ENCODE peak calls at places on chromosomes 1 and 21, in eight cellular contexts. M is activated naive CD4-positive, alpha-beta T cell treated with anti-CD3 and anti-CD28 coated beads, Interleukin-2, amount 10 ng/mL, durations not matched to agents 7 days and 5 days; D is NCI-H1436; V is activated CD4-positive, alpha-beta memory T cell treated with anti-CD3 and anti-CD28 coated beads, Interleukin-2, amount 10 ng/mL, durations not matched to agents 7 days and 5 days; H is stimulated activated CD4-positive, alpha-beta T cell treated with anti-CD3 and anti-CD28 coated beads, Interleukin-4, amount 100 ng/mL, for 48 hours; I is activated CD8-positive, alpha-beta memory T cell treated with anti-CD3 and anti-CD28 coated beads, Interleukin-2, amount 10 ng/mL, durations not matched to agents 7 days and 5 days; Q is endothelial cell; L is colonic mucosa. R is an unnamed sample.

GRCh38 chr1:39282537-39283216 is 78.2 kb downstream of the MACF1 start:
- DNase-seq in M (no peak), D (no peak), V (no peak), H (no peak), I (no peak), Q (no peak), L (no peak), R (no peak)

GRCh38 chr1:90711696-90712095 is 5.4 kb downstream of the BARHL2 start:
- DNase-seq in M (no peak), D (no peak), V (no peak), H (no peak), I (no peak), Q (no peak), L (no peak), R (no peak)

GRCh38 chr1:109759513-109760334 is 4.0 kb downstream of the EPS8L3 start:
- DNase-seq in M (no peak), D (no peak), V (no peak), H (no peak), I (no peak), Q (no peak), L (peak), R (no peak)

GRCh38 chr1:157648317-157648716 is 50.4 kb upstream of the FCRL4 start:
- DNase-seq in M (no peak), D (no peak), V (no peak), H (no peak), I (no peak), Q (no peak), L (no peak), R (no peak)

GRCh38 chr1:237007147-237007881 is 3.1 kb upstream of the MT1HL1 start:
- DNase-seq in M (no peak), D (no peak), V (no peak), H (no peak), I (no peak), Q (no peak), L (no peak), R (no peak)

GRCh38 chr1:51990478-51990965 is at the start of gene RAB3B:
- DNase-seq in M (peak), D (peak), V (peak), H (peak), I (peak), Q (peak), L (peak), R (no peak)

GRCh38 chr21:45747802-45748445 is 104.4 kb downstream of the PCBP3 start:
- DNase-seq in M (no peak), D (peak), V (no peak), H (no peak), I (no peak), Q (no peak), L (no peak), R (no peak)

GRCh38 chr1:66296901-66297300 is 237.1 kb upstream of the SGIP1 start:
- DNase-seq in M (no peak), D (no peak), V (no peak), H (no peak), I (no peak), Q (no peak), L (no peak), R (no peak)

GRCh38 chr1:7476861-7477534 is 294.1 kb upstream of the VAMP3 start:
- DNase-seq in M (no peak), D (no peak), V (no peak), H (no peak), I (no peak), Q (no peak), L (no peak), R (no peak)

GRCh38 chr1:64043976-64044375 is 159.4 kb upstream of the UBE2U start:
- DNase-seq in M (no peak), D (no peak), V (no peak), H (no peak), I (no peak), Q (no peak), L (no peak), R (no peak)

GRCh38 chr1:204924013-204924759 is 53.5 kb downstream of the NFASC start:
- DNase-seq in M (no peak), D (no peak), V (no peak), H (no peak), I (no peak), Q (no peak), L (no peak), R (no peak)

GRCh38 chr1:117301906-117302305 is 65.3 kb upstream of the MAN1A2 start:
- DNase-seq in M (no peak), D (no peak), V (no peak), H (no peak), I (no peak), Q (no peak), L (no peak), R (no peak)

GRCh38 chr1:149917590-149918144 is at the start of gene SV2A:
- DNase-seq in M (peak), D (peak), V (peak), H (peak), I (peak), Q (peak), L (no peak), R (no peak)

GRCh38 chr1:14522331-14523241 is 75.9 kb upstream of the KAZN start:
- DNase-seq in M (no peak), D (peak), V (no peak), H (no peak), I (no peak), Q (no peak), L (no peak), R (no peak)

GRCh38 chr21:32093758-32094463 is 184.9 kb downstream of the MIS18A start:
- DNase-seq in M (no peak), D (no peak), V (no peak), H (no peak), I (peak), Q (no peak), L (no peak), R (no peak)

GRCh38 chr1:31064115-31064514 is 1.4 kb downstream of the PUM1 start:
- DNase-seq in M (no peak), D (no peak), V (no peak), H (no peak), I (no peak), Q (no peak), L (no peak), R (no peak)

GRCh38 chr1:33930346-33931114 is 66.7 kb downstream of the HMGB4 start:
- DNase-seq in M (no peak), D (no peak), V (no peak), H (no peak), I (no peak), Q (no peak), L (no peak), R (no peak)

GRCh38 chr1:100810360-100810759 is 84.3 kb downstream of the EXTL2 start:
- DNase-seq in M (no peak), D (no peak), V (no peak), H (no peak), I (no peak), Q (no peak), L (no peak), R (no peak)

GRCh38 chr1:151815716-151816327 is 10.6 kb upstream of the LINGO4 start:
- DNase-seq in M (peak), D (no peak), V (peak), H (no peak), I (peak), Q (no peak), L (no peak), R (no peak)

GRCh38 chr1:158117854-158118691 is 62.6 kb upstream of the CD1D start:
- DNase-seq in M (peak), D (no peak), V (no peak), H (no peak), I (peak), Q (peak), L (peak), R (no peak)

GRCh38 chr1:21914880-21915640 is 22.1 kb downstream of the HSPG2 start:
- DNase-seq in M (no peak), D (no peak), V (no peak), H (no peak), I (no peak), Q (no peak), L (no peak), R (no peak)

GRCh38 chr21:26115899-26116298 is 54.7 kb downstream of the APP start:
- DNase-seq in M (no peak), D (no peak), V (no peak), H (no peak), I (no peak), Q (no peak), L (no peak), R (no peak)

GRCh38 chr1:85133565-85134159 is 67.2 kb downstream of the SYDE2 start:
- DNase-seq in M (no peak), D (no peak), V (no peak), H (no peak), I (no peak), Q (no peak), L (no peak), R (no peak)

GRCh38 chr1:26279598-26280332 is at the start of gene SH3BGRL3:
- DNase-seq in M (peak), D (peak), V (peak), H (peak), I (peak), Q (peak), L (peak), R (no peak)

GRCh38 chr1:29122662-29122986 is 1.1 kb downstream of the TMEM200B start:
- DNase-seq in M (no peak), D (no peak), V (no peak), H (no peak), I (no peak), Q (peak), L (peak), R (no peak)

GRCh38 chr1:21931171-21932093 is 5.7 kb downstream of the HSPG2 start:
- DNase-seq in M (no peak), D (no peak), V (no peak), H (no peak), I (no peak), Q (no peak), L (peak), R (no peak)

GRCh38 chr1:39266269-39266668 is 61.8 kb downstream of the MACF1 start:
- DNase-seq in M (no peak), D (no peak), V (no peak), H (no peak), I (no peak), Q (no peak), L (no peak), R (no peak)

GRCh38 chr1:41713141-41713540 is 205.6 kb downstream of the HIVEP3 start:
- DNase-seq in M (no peak), D (no peak), V (no peak), H (no peak), I (no peak), Q (no peak), L (no peak), R (no peak)

GRCh38 chr1:58738873-58739272 is 39.0 kb upstream of the MYSM1 start:
- DNase-seq in M (no peak), D (no peak), V (no peak), H (no peak), I (no peak), Q (no peak), L (no peak), R (no peak)

GRCh38 chr1:112904831-112905227 is 51.2 kb downstream of the SLC16A1 start:
- DNase-seq in M (no peak), D (no peak), V (no peak), H (no peak), I (no peak), Q (no peak), L (peak), R (no peak)

R was measured in vagina.